ENCODE peak calls at places on chromosomes 16 and 17, in seven cellular contexts. Q, X, S, Y, D, E and O are unnamed samples.

GRCh38 chr17:50539762-50540440 is 7.1 kb upstream of the SPATA20 start:
- DNase-seq in Q (no peak), X (peak; percentile 89), S (no peak), Y (no peak), D (peak; percentile 61), E (no peak), O (no peak)

GRCh38 chr17:40922239-40922638 is 15.2 kb downstream of the KRT23 start:
- DNase-seq in Q (peak; percentile 90), X (no peak), S (peak; percentile 14), Y (peak; percentile 11), D (peak; percentile 80), E (peak; percentile 75), O (no peak)

GRCh38 chr17:21289902-21290571 is 5.5 kb downstream of the MAP2K3 start:
- DNase-seq in Q (no peak), X (no peak), S (no peak), Y (peak; percentile 87), D (no peak), E (no peak), O (no peak)

GRCh38 chr17:45745843-45746494 is 38.2 kb upstream of the CRHR1 start:
- DNase-seq in Q (no peak), X (peak; percentile 64), S (no peak), Y (no peak), D (no peak), E (no peak), O (no peak)

GRCh38 chr16:4372578-4373355 is 1.1 kb downstream of the VASN start:
- DNase-seq in Q (no peak), X (no peak), S (no peak), Y (no peak), D (peak; percentile 77), E (peak; percentile 80), O (peak; percentile 64)

GRCh38 chr17:63434951-63435571 is 11.0 kb downstream of the CYB561 start:
- DNase-seq in Q (peak; percentile 53), X (peak; percentile 71), S (peak; percentile 18), Y (no peak), D (no peak), E (peak; percentile 54), O (no peak)

GRCh38 chr16:11588321-11589244 is 1.9 kb upstream of the LITAF start:
- DNase-seq in Q (no peak), X (no peak), S (no peak), Y (no peak), D (no peak), E (no peak), O (no peak)

GRCh38 chr16:67504190-67505021 is 21.1 kb upstream of the AGRP start:
- DNase-seq in Q (peak; percentile 28), X (no peak), S (no peak), Y (no peak), D (no peak), E (no peak), O (no peak)

GRCh38 chr17:21252289-21252874 is 828 bp downstream of the NATD1 start:
- DNase-seq in Q (no peak), X (no peak), S (no peak), Y (no peak), D (no peak), E (no peak), O (no peak)

GRCh38 chr16:71626018-71626857 is at the start of gene MARVELD3:
- DNase-seq in Q (no peak), X (peak; percentile 94), S (no peak), Y (no peak), D (peak; percentile 92), E (no peak), O (no peak)

DNA sequence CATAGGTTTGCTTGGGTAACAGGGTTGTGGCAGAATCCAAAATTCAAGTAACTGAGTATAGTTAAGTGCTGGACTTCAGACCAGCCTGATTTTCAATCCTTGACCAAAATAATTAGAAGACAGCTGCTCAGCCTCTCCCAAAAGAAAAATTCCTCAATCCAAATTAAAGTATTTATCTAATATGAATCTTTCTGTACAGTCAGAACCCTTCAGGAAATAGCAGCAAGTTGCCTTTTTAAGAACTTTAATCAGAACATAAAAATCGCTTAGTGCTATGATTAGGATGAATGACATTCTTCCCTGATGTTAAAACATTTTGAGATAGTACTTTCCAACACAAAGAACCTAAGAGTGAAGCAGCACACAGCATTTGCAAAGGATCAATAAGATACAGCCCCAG is 50.2 kb downstream of the CFDP1 start:
- DNase-seq in Q (no peak), X (no peak), S (no peak), Y (no peak), D (no peak), E (no peak), O (no peak)
- H3K27me3 ChIP-seq in Q (no peaks in the 10 kb centered on the region), X (no peaks in the 10 kb centered on the region), S (no peaks in the 10 kb centered on the region), Y (no peaks in the 10 kb centered on the region), D (no peaks in the 10 kb centered on the region), E (no peaks in the 10 kb centered on the region), O (no peaks in the 10 kb centered on the region)

GRCh38 chr17:48382989-48383388 is 47.0 kb downstream of the SKAP1 start:
- DNase-seq in Q (no peak), X (no peak), S (no peak), Y (no peak), D (no peak), E (no peak), O (no peak)
- H3K27me3 ChIP-seq in Q (peaks cover 9% of the 10 kb centered on the region), X (no peaks in the 10 kb centered on the region), S (peaks cover 12% of the 10 kb centered on the region), Y (peaks cover 6% of the 10 kb centered on the region), D (peaks cover 34% of the 10 kb centered on the region), E (peaks cover 9% of the 10 kb centered on the region), O (peaks cover 64% of the 10 kb centered on the region)

DNA sequence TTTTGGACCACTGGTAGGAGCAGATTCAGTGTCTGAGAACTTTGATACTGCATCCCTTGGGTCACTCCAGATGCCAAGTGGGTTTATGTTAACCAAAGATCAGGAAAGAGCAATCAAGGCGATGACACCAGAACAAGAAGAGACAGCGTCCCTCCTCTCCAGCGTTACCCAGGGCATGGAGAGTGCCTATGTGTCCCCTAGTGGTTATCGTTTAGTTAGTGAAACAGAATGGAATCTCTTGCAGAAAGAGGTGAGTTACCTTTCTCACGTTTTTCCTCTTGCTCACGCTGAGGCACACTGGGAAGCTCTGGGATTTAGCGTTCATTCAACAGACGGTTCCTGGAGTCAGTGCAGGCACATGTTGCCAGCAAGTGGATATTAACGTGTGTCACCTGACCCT is 58.0 kb downstream of the NUP88 start:
- DNase-seq in Q (no peak), X (peak; percentile 43), S (no peak), Y (no peak), D (no peak), E (no peak), O (no peak)
- H3K27me3 ChIP-seq in Q (no peaks in the 10 kb centered on the region), X (no peaks in the 10 kb centered on the region), S (no peaks in the 10 kb centered on the region), Y (no peaks in the 10 kb centered on the region), D (no peaks in the 10 kb centered on the region), E (no peaks in the 10 kb centered on the region), O (no peaks in the 10 kb centered on the region)

GRCh38 chr17:79545251-79546005 is 65.4 kb downstream of the RBFOX3 start:
- DNase-seq in Q (no peak), X (no peak), S (no peak), Y (no peak), D (no peak), E (no peak), O (no peak)

GRCh38 chr17:79544142-79544914 is 66.5 kb downstream of the RBFOX3 start:
- DNase-seq in Q (no peak), X (no peak), S (no peak), Y (no peak), D (no peak), E (no peak), O (no peak)

GRCh38 chr17:79541451-79541850 is 69.4 kb downstream of the RBFOX3 start:
- DNase-seq in Q (no peak), X (no peak), S (no peak), Y (no peak), D (no peak), E (no peak), O (no peak)

GRCh38 chr17:79542718-79543117 is 68.1 kb downstream of the RBFOX3 start:
- DNase-seq in Q (no peak), X (no peak), S (no peak), Y (no peak), D (no peak), E (no peak), O (no peak)

DNA sequence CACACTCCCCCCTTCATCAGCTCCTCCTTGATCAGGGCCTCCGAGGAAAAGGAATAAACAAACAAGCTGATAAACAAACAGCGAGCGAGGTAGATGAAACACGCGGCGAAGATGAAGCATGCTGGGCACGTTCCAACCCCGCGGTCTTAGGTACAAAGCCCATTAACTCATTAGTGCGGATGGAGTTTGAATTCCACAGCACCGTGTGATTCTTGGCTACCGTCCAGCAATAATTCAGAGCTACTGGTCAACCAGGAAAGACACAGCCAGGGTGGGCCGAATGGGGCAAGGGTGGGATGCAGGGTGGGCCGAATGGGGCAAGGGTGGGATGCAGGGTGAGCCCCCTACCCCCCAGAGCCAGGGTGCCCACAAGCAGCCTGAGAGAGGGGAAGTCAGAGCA is 67.3 kb downstream of the RBFOX3 start:
- DNase-seq in Q (no peak), X (no peak), S (no peak), Y (no peak), D (no peak), E (no peak), O (no peak)
- H3K27me3 ChIP-seq in Q (no peaks in the 10 kb centered on the region), X (no peaks in the 10 kb centered on the region), S (no peaks in the 10 kb centered on the region), Y (peaks cover 2% of the 10 kb centered on the region), D (no peaks in the 10 kb centered on the region), E (no peaks in the 10 kb centered on the region), O (no peaks in the 10 kb centered on the region)

DNA sequence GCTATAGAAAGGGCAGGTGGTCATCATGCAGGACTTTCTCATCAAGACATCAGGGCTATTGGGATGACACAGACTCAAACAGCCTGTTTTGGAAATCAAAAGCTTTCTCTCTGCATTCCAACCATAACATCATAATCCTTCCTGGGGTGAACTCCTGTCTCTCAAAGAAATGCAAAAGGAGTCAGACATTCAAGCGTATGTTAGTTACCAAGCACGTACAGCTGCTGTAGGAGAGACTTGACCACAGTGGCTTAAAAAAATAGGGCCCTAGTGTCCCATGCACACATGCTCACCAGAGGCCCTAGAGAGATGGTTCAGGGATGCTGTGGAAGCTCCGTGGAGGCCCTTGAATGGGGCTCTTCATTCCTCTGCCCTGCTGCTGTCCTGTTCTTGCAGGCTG is 24.6 kb upstream of the FOXF1 start:
- DNase-seq in Q (no peak), X (no peak), S (no peak), Y (no peak), D (no peak), E (no peak), O (no peak)
- H3K27me3 ChIP-seq in Q (no peaks in the 10 kb centered on the region), X (peaks cover 7% of the 10 kb centered on the region), S (no peaks in the 10 kb centered on the region), Y (peaks cover 72% of the 10 kb centered on the region), D (peaks cover 32% of the 10 kb centered on the region), E (peaks cover 12% of the 10 kb centered on the region), O (peaks cover 76% of the 10 kb centered on the region)

DNA sequence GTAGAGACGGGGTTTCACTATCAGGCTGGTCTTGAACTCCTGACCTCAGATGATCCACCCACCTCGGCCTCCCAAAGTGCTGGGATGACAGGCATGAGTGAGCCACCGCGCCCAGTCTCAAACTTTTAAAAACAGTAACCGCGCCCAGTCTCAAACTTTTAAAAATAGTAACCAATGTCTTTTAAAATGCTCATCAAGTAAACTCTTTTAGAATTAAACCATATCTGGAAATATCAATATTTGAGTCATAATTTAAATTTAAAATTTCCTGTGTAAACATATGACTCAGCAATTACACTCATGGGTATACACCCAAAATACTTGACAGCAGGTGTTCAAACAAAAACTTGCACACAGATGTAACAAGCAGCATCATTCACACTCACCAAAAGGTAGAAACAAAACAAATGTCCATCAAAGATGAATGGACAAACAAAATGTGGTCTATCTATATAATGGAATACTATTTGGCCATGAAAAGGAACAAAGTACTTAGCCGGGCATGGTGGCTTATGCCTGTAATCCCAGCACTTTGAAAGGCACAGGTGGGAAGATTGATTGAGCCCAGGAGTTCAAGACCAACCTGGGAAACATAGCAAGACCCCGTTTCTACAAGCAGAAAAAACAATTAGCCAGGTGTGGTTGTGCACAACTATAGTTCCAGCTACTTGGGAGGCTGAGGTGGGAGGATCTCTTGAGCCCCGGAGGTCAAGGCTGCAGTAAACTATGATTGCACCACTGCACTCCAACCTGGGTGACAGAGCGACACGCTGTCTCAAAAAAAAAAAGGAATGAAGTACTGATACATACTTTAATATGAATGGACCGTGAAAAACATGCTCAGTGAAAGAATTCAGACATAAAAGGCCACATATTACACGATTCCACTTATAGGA is 20.2 kb downstream of the ENPP7 start:
- DNase-seq in Q (no peak), X (no peak), S (no peak), Y (no peak), D (no peak), E (no peak), O (no peak)
- H3K27me3 ChIP-seq in Q (peaks cover 28% of the 10 kb centered on the region), X (peaks cover 17% of the 10 kb centered on the region), S (peaks cover 46% of the 10 kb centered on the region), Y (peaks cover 67% of the 10 kb centered on the region), D (peaks cover 43% of the 10 kb centered on the region), E (peaks cover 54% of the 10 kb centered on the region), O (peaks cover 66% of the 10 kb centered on the region)